ENCODE peak calls at places on chromosomes 12 and 14, in eight cellular contexts. X is psoas muscle; D is NCI-H1105 treated with DMSO at 0.1 percent for 48 hours; F is aorta; G is CD4-positive, alpha-beta T cell; L is neural crest cell; R is hippocampal formation; N is endothelial cell. K is an unnamed sample.

GRCh38 chr14:103542545-103543088 is 13.6 kb downstream of the TRMT61A start:
- DNase-seq in X (peak), D (no peak), F (peak), G (no peak), R (peak), L (peak), N (peak), K (peak)

GRCh38 chr12:56628671-56629458 is 1.3 kb downstream of the BAZ2A start:
- DNase-seq in R (peak), F (peak), N (peak), L (peak), D (no peak), G (peak), X (peak), K (peak)

GRCh38 chr14:54778618-54779017 is 124.0 kb downstream of the GCH1 start:
- DNase-seq in G (no peak), R (no peak), D (no peak), X (no peak), N (no peak), L (no peak), F (no peak), K (no peak)

GRCh38 chr12:68180792-68181744 is 21.5 kb upstream of the IFNG start:
- DNase-seq in X (no peak), D (no peak), N (no peak), R (no peak), G (no peak), F (no peak), L (no peak), K (no peak)

GRCh38 chr12:38601970-38602369 is 285.4 kb downstream of the ALG10B start:
- DNase-seq in D (no peak), R (no peak), N (no peak), L (no peak), G (no peak), X (no peak), F (no peak), K (no peak)

GRCh38 chr14:103288076-103288766 is 45.8 kb upstream of the EIF5 start:
- DNase-seq in L (no peak), N (no peak), X (no peak), R (no peak), F (no peak), D (no peak), G (no peak), K (no peak)

GRCh38 chr14:64337901-64338615 is 43.9 kb upstream of the ESR2 start:
- DNase-seq in R (peak), F (peak), L (peak), N (peak), D (peak), X (no peak), G (no peak), K (peak)

GRCh38 chr12:3380200-3381020 is 110.6 kb upstream of the PRMT8 start:
- DNase-seq in N (no peak), F (no peak), X (no peak), R (no peak), D (no peak), G (no peak), L (no peak), K (no peak)

GRCh38 chr14:20167091-20167490 is 23.6 kb upstream of the OR11G2 start:
- DNase-seq in D (no peak), F (no peak), N (no peak), R (no peak), L (no peak), X (no peak), G (no peak), K (no peak)

GRCh38 chr12:118330421-118331018 is 42.2 kb downstream of the TAOK3 start:
- DNase-seq in D (no peak), L (no peak), R (no peak), F (no peak), G (no peak), N (no peak), X (no peak), K (no peak)

GRCh38 chr12:9041321-9041720 is 52.0 kb downstream of the KLRG1 start:
- DNase-seq in D (no peak), L (no peak), N (no peak), G (no peak), X (no peak), R (no peak), F (no peak), K (no peak)

GRCh38 chr14:42961509-42961908 is 1354.8 kb downstream of the LRFN5 start:
- DNase-seq in F (no peak), X (no peak), D (no peak), G (no peak), R (no peak), L (no peak), N (no peak), K (no peak)

K was measured in WTC11.